ENCODE peak calls at places on chromosomes 2 and 18, in ten cellular contexts. Y is mammary epithelial cell; E is uterus; T is NCI-H345; D is AG20443; C is skeletal muscle cell; Z is ovary; G is mucosa of gallbladder; H is activated CD4-positive, CD25-positive, alpha-beta regulatory T cell; K is amygdala. J is an unnamed sample.

GRCh38 chr2:161068670-161069069 is 91.6 kb upstream of the TANK start:
- DNase-seq in Y (no peak), E (no peak), T (no peak), D (no peak), C (no peak), Z (no peak), G (no peak), H (no peak), K (no peak), J (no peak)

GRCh38 chr2:163467206-163467605 is 268.6 kb downstream of the FIGN start:
- DNase-seq in Y (no peak), E (no peak), T (no peak), D (no peak), C (no peak), Z (no peak), G (no peak), H (no peak), K (no peak), J (no peak)

GRCh38 chr2:56012216-56012615 is 88.6 kb upstream of the EFEMP1 start:
- DNase-seq in Y (no peak), E (no peak), T (no peak), D (no peak), C (no peak), Z (no peak), G (no peak), H (no peak), K (no peak), J (no peak)

GRCh38 chr2:191638079-191638801 is 39.7 kb upstream of the NABP1 start:
- DNase-seq in Y (no peak), E (no peak), T (peak; percentile 26), D (peak; percentile 38), C (no peak), Z (no peak), G (no peak), H (no peak), K (no peak), J (peak; percentile 41)

GRCh38 chr2:113103958-113104627 is 23.3 kb upstream of the IL1RN start:
- DNase-seq in Y (peak; percentile 83), E (no peak), T (no peak), D (no peak), C (no peak), Z (no peak), G (no peak), H (no peak), K (no peak), J (peak; percentile 10)

GRCh38 chr18:69161383-69162028 is 239.2 kb upstream of the DOK6 start:
- DNase-seq in Y (no peak), E (no peak), T (no peak), D (peak; percentile 68), C (peak; percentile 3), Z (no peak), G (no peak), H (no peak), K (no peak), J (peak; percentile 24)

GRCh38 chr2:105541189-105542050 is 142.6 kb upstream of the FHL2 start:
- DNase-seq in Y (peak; percentile 77), E (no peak), T (no peak), D (peak; percentile 2), C (no peak), Z (no peak), G (no peak), H (no peak), K (no peak), J (no peak)

GRCh38 chr2:63737085-63737701 is 104.5 kb upstream of the UGP2 start:
- DNase-seq in Y (peak; percentile 73), E (no peak), T (no peak), D (no peak), C (no peak), Z (no peak), G (no peak), H (no peak), K (no peak), J (no peak)

GRCh38 chr2:174013310-174013751 is 48.2 kb upstream of the SP3 start:
- DNase-seq in Y (no peak), E (peak; percentile 68), T (no peak), D (peak; percentile 54), C (no peak), Z (peak; percentile 82), G (peak; percentile 24), H (no peak), K (no peak), J (no peak)

GRCh38 chr18:394997-395383 is 105.5 kb downstream of the COLEC12 start:
- DNase-seq in Y (no peak), E (peak; percentile 37), T (peak; percentile 60), D (peak; percentile 84), C (no peak), Z (no peak), G (peak; percentile 23), H (no peak), K (no peak), J (peak; percentile 70)

GRCh38 chr2:232085826-232086425 is 124.4 kb downstream of the DIS3L2 start:
- DNase-seq in Y (no peak), E (no peak), T (no peak), D (no peak), C (no peak), Z (no peak), G (no peak), H (no peak), K (no peak), J (peak; percentile 40)

GRCh38 chr2:95043300-95043786 is 17.8 kb downstream of the MAL start:
- DNase-seq in Y (peak; percentile 73), E (peak; percentile 44), T (peak; percentile 71), D (peak; percentile 95), C (peak; percentile 31), Z (peak; percentile 50), G (peak; percentile 63), H (no peak), K (peak; percentile 71), J (peak; percentile 66)

GRCh38 chr2:73172963-73173362 is 29.4 kb upstream of the NOTO start:
- DNase-seq in Y (peak; percentile 32), E (no peak), T (no peak), D (no peak), C (peak; percentile 59), Z (no peak), G (no peak), H (no peak), K (no peak), J (peak; percentile 45)

GRCh38 chr2:81483254-81483653 is 1178.7 kb upstream of the LRRTM1 start:
- DNase-seq in Y (no peak), E (no peak), T (no peak), D (no peak), C (no peak), Z (no peak), G (no peak), H (no peak), K (no peak), J (no peak)

J was measured in iris pigment epithelial cell.